ENCODE peak calls at places on chromosomes 7 and 10, in eight cellular contexts. Y, F, G, S, R, H, L and P are unnamed samples.

GRCh38 chr10:123227706-123228105 is 73.5 kb downstream of the BUB3 start:
- DNase-seq in R (no peak), G (no peak), L (no peak), Y (no peak), S (no peak), H (no peak), F (no peak), P (no peak)

GRCh38 chr7:140010194-140010895 is 52.4 kb downstream of the PARP12 start:
- DNase-seq in L (no peak), G (no peak), H (no peak), R (no peak), S (no peak), F (no peak), Y (no peak), P (peak; percentile 42)

GRCh38 chr10:114856544-114857287 is 35.1 kb downstream of the FHIP2A start:
- DNase-seq in R (peak; percentile 83), S (peak; percentile 91), G (peak; percentile 93), H (no peak), F (no peak), Y (peak; percentile 91), L (no peak), P (no peak)

GRCh38 chr10:73576178-73576889 is 14.8 kb downstream of the USP54 start:
- DNase-seq in R (peak; percentile 48), L (peak; percentile 44), F (no peak), H (peak; percentile 41), G (peak; percentile 90), Y (peak; percentile 83), S (no peak), P (peak; percentile 62)

GRCh38 chr10:44998146-44998631 is 2.5 kb upstream of the ZNF22 start:
- DNase-seq in S (no peak), G (peak; percentile 95), Y (peak; percentile 39), L (no peak), H (no peak), R (peak; percentile 33), F (no peak), P (peak; percentile 14)

GRCh38 chr10:102710604-102711003 is 3.6 kb downstream of the ARL3 start:
- DNase-seq in S (peak; percentile 50), Y (peak; percentile 87), F (no peak), L (no peak), H (peak; percentile 72), G (peak; percentile 88), R (peak; percentile 79), P (no peak)

GRCh38 chr10:103896225-103896624 is 21.8 kb downstream of the STN1 start:
- DNase-seq in S (no peak), Y (no peak), H (no peak), L (no peak), G (peak; percentile 75), F (no peak), R (peak; percentile 36), P (peak; percentile 45)

GRCh38 chr7:17304926-17305325 is 6.5 kb downstream of the AHR start:
- DNase-seq in S (peak; percentile 89), H (no peak), Y (peak; percentile 82), R (peak; percentile 88), L (no peak), F (no peak), G (peak; percentile 88), P (no peak)

GRCh38 chr7:39300276-39300675 is 265.9 kb upstream of the YAE1 start:
- DNase-seq in G (no peak), S (no peak), L (no peak), R (no peak), Y (no peak), H (no peak), F (no peak), P (no peak)

GRCh38 chr10:79185067-79185774 is 116.5 kb downstream of the ZMIZ1 start:
- DNase-seq in H (peak; percentile 59), S (no peak), L (peak; percentile 78), F (no peak), Y (no peak), G (no peak), R (no peak), P (no peak)

GRCh38 chr7:20777377-20778062 is 9.2 kb downstream of the SP8 start:
- DNase-seq in S (no peak), F (peak; percentile 71), H (no peak), R (no peak), L (no peak), G (no peak), Y (no peak), P (peak; percentile 64)

GRCh38 chr7:24637021-24637420 is 63.8 kb downstream of the PALS2 start:
- DNase-seq in R (no peak), G (peak; percentile 11), H (no peak), L (no peak), F (no peak), Y (peak; percentile 29), S (no peak), P (no peak)

GRCh38 chr10:71074176-71074755 is 138.1 kb upstream of the UNC5B start:
- DNase-seq in S (no peak), R (no peak), L (peak; percentile 1), F (no peak), H (no peak), Y (no peak), G (no peak), P (no peak)

GRCh38 chr10:85900060-85900459 is 466.5 kb downstream of the GRID1 start:
- DNase-seq in H (no peak), L (no peak), Y (no peak), R (no peak), F (no peak), G (no peak), S (no peak), P (no peak)

GRCh38 chr10:84123362-84123761 is 15.9 kb upstream of the GHITM start:
- DNase-seq in F (no peak), H (no peak), S (no peak), G (no peak), Y (no peak), R (no peak), L (no peak), P (no peak)

GRCh38 chr10:116073025-116073424 is 200.0 kb downstream of the GFRA1 start:
- DNase-seq in R (no peak), G (no peak), H (no peak), L (no peak), F (no peak), S (no peak), Y (no peak), P (no peak)

GRCh38 chr10:23344251-23344841 is at the start of gene C10orf67:
- DNase-seq in G (peak; percentile 73), H (peak; percentile 7), L (peak; percentile 79), Y (peak; percentile 58), S (no peak), F (peak; percentile 70), R (peak; percentile 39), P (peak; percentile 11)

GRCh38 chr7:81594767-81595166 is 175.1 kb downstream of the HGF start:
- DNase-seq in Y (peak; percentile 64), L (no peak), G (no peak), R (no peak), F (no peak), S (no peak), H (no peak), P (no peak)

GRCh38 chr10:132497788-132498561 is 39.6 kb upstream of the INPP5A start:
- DNase-seq in Y (no peak), R (no peak), L (peak; percentile 17), F (no peak), G (no peak), S (no peak), H (no peak), P (peak; percentile 40)

GRCh38 chr7:23207029-23207428 is 25.2 kb downstream of the NUP42 start:
- DNase-seq in G (no peak), F (no peak), L (no peak), H (no peak), Y (no peak), S (no peak), R (no peak), P (no peak)

GRCh38 chr7:112290065-112290464 is 83.6 kb downstream of the ZNF277 start:
- DNase-seq in L (no peak), Y (peak; percentile 66), F (no peak), S (peak; percentile 5), H (peak; percentile 13), G (peak; percentile 65), R (no peak), P (no peak)

GRCh38 chr7:97118306-97118917 is 914 bp downstream of the SDHAF3 start:
- DNase-seq in F (no peak), L (no peak), H (no peak), Y (no peak), S (no peak), R (no peak), G (peak; percentile 14), P (no peak)

GRCh38 chr7:43766564-43766963 is 8.1 kb downstream of the BLVRA start:
- DNase-seq in F (no peak), H (no peak), S (no peak), Y (no peak), G (no peak), L (no peak), R (no peak), P (no peak)

GRCh38 chr7:156061689-156062255 is 249.5 kb upstream of the SHH start:
- DNase-seq in L (no peak), R (no peak), S (no peak), Y (no peak), H (no peak), F (no peak), G (no peak), P (no peak)

GRCh38 chr10:106500585-106501525 is 663.7 kb downstream of the SORCS1 start:
- DNase-seq in H (no peak), F (no peak), S (no peak), G (peak; percentile 11), R (no peak), Y (peak; percentile 2), L (no peak), P (no peak)

GRCh38 chr10:79202188-79203013 is 133.6 kb downstream of the ZMIZ1 start:
- DNase-seq in G (peak; percentile 43), H (peak; percentile 47), L (no peak), R (no peak), Y (no peak), F (peak; percentile 86), S (no peak), P (no peak)

GRCh38 chr10:85790155-85790789 is 576.3 kb downstream of the GRID1 start:
- DNase-seq in G (no peak), Y (no peak), R (no peak), H (no peak), S (no peak), F (no peak), L (no peak), P (no peak)

GRCh38 chr7:111240371-111240770 is 149.4 kb downstream of the LRRN3 start:
- DNase-seq in S (no peak), L (no peak), R (no peak), G (no peak), F (no peak), Y (no peak), H (no peak), P (no peak)